ENCODE peak calls at places on chromosomes 11 and 22, in nine cellular contexts. One of them, this sample, is unnamed.

GRCh38 chr11:119518746-119519382 is 95.9 kb upstream of the THY1 start:
- DNase-seq in suprapubic skin: no peak
- DNase-seq in GM12865: peak
- DNase-seq in Calu3: no peak
- DNase-seq in upper lobe of right lung: no peak
- DNase-seq in cardiac fibroblast: peak
- DNase-seq in PC-9: peak
- DNase-seq in HFFc6: no peak
- DNase-seq in endothelial cell of umbilical vein: peak
- DNase-seq in this sample: no peak

GRCh38 chr11:34840736-34841386 is 75.3 kb downstream of the APIP start:
- DNase-seq in suprapubic skin: no peak
- DNase-seq in GM12865: peak
- DNase-seq in Calu3: peak
- DNase-seq in upper lobe of right lung: no peak
- DNase-seq in cardiac fibroblast: peak
- DNase-seq in PC-9: no peak
- DNase-seq in HFFc6: no peak
- DNase-seq in endothelial cell of umbilical vein: peak
- DNase-seq in this sample: peak

GRCh38 chr11:124402326-124402922 is 3.6 kb upstream of the OR8B3 start:
- DNase-seq in suprapubic skin: no peak
- DNase-seq in GM12865: peak
- DNase-seq in Calu3: peak
- DNase-seq in upper lobe of right lung: no peak
- DNase-seq in cardiac fibroblast: peak
- DNase-seq in PC-9: peak
- DNase-seq in HFFc6: peak
- DNase-seq in endothelial cell of umbilical vein: peak
- DNase-seq in this sample: peak

GRCh38 chr11:32426819-32427615 is 8.3 kb downstream of the WT1 start:
- DNase-seq in suprapubic skin: no peak
- DNase-seq in GM12865: no peak
- DNase-seq in Calu3: no peak
- DNase-seq in upper lobe of right lung: no peak
- DNase-seq in cardiac fibroblast: peak
- DNase-seq in PC-9: no peak
- DNase-seq in HFFc6: no peak
- DNase-seq in endothelial cell of umbilical vein: no peak
- DNase-seq in this sample: peak

GRCh38 chr22:39205344-39206021 is 39.3 kb downstream of the PDGFB start:
- DNase-seq in suprapubic skin: peak
- DNase-seq in GM12865: peak
- DNase-seq in Calu3: peak
- DNase-seq in upper lobe of right lung: peak
- DNase-seq in cardiac fibroblast: peak
- DNase-seq in PC-9: peak
- DNase-seq in HFFc6: peak
- DNase-seq in endothelial cell of umbilical vein: peak
- DNase-seq in this sample: peak

GRCh38 chr11:120893431-120894206 is 130.3 kb upstream of the TBCEL start:
- DNase-seq in suprapubic skin: no peak
- DNase-seq in GM12865: peak
- DNase-seq in Calu3: no peak
- DNase-seq in upper lobe of right lung: no peak
- DNase-seq in cardiac fibroblast: no peak
- DNase-seq in PC-9: no peak
- DNase-seq in HFFc6: no peak
- DNase-seq in endothelial cell of umbilical vein: no peak
- DNase-seq in this sample: peak

GRCh38 chr11:22703561-22703960 is 37.1 kb downstream of the GAS2 start:
- DNase-seq in suprapubic skin: no peak
- DNase-seq in GM12865: no peak
- DNase-seq in Calu3: no peak
- DNase-seq in upper lobe of right lung: no peak
- DNase-seq in cardiac fibroblast: no peak
- DNase-seq in PC-9: no peak
- DNase-seq in HFFc6: no peak
- DNase-seq in endothelial cell of umbilical vein: peak
- DNase-seq in this sample: no peak

GRCh38 chr11:9280655-9281301 is 15.6 kb upstream of the DENND5A start:
- DNase-seq in suprapubic skin: no peak
- DNase-seq in GM12865: peak
- DNase-seq in Calu3: peak
- DNase-seq in upper lobe of right lung: no peak
- DNase-seq in cardiac fibroblast: peak
- DNase-seq in PC-9: no peak
- DNase-seq in HFFc6: no peak
- DNase-seq in endothelial cell of umbilical vein: peak
- DNase-seq in this sample: peak

GRCh38 chr11:67066333-67066709 is 9.7 kb downstream of the RHOD start:
- DNase-seq in suprapubic skin: no peak
- DNase-seq in GM12865: no peak
- DNase-seq in Calu3: no peak
- DNase-seq in upper lobe of right lung: no peak
- DNase-seq in cardiac fibroblast: no peak
- DNase-seq in PC-9: no peak
- DNase-seq in HFFc6: no peak
- DNase-seq in endothelial cell of umbilical vein: no peak
- DNase-seq in this sample: no peak

GRCh38 chr11:2137202-2138071 is 1.8 kb downstream of the IGF2 start:
- DNase-seq in suprapubic skin: no peak
- DNase-seq in GM12865: no peak
- DNase-seq in Calu3: peak
- DNase-seq in upper lobe of right lung: no peak
- DNase-seq in cardiac fibroblast: peak
- DNase-seq in PC-9: peak
- DNase-seq in HFFc6: peak
- DNase-seq in endothelial cell of umbilical vein: peak
- DNase-seq in this sample: no peak

GRCh38 chr11:428295-428694 is 13.5 kb upstream of the SIGIRR start:
- DNase-seq in suprapubic skin: no peak
- DNase-seq in GM12865: no peak
- DNase-seq in Calu3: no peak
- DNase-seq in upper lobe of right lung: no peak
- DNase-seq in cardiac fibroblast: no peak
- DNase-seq in PC-9: no peak
- DNase-seq in HFFc6: no peak
- DNase-seq in endothelial cell of umbilical vein: no peak
- DNase-seq in this sample: no peak

GRCh38 chr11:122267602-122268001 is 151.6 kb upstream of the BLID start:
- DNase-seq in suprapubic skin: no peak
- DNase-seq in GM12865: no peak
- DNase-seq in Calu3: no peak
- DNase-seq in upper lobe of right lung: no peak
- DNase-seq in cardiac fibroblast: peak
- DNase-seq in PC-9: no peak
- DNase-seq in HFFc6: peak
- DNase-seq in endothelial cell of umbilical vein: no peak
- DNase-seq in this sample: no peak

GRCh38 chr11:128814856-128815705 is 52.0 kb downstream of the KCNJ1 start:
- DNase-seq in suprapubic skin: no peak
- DNase-seq in GM12865: no peak
- DNase-seq in Calu3: peak
- DNase-seq in upper lobe of right lung: no peak
- DNase-seq in cardiac fibroblast: peak
- DNase-seq in PC-9: peak
- DNase-seq in HFFc6: peak
- DNase-seq in endothelial cell of umbilical vein: no peak
- DNase-seq in this sample: no peak

GRCh38 chr11:131486937-131487336 is 116.5 kb downstream of the NTM start:
- DNase-seq in suprapubic skin: no peak
- DNase-seq in GM12865: no peak
- DNase-seq in Calu3: no peak
- DNase-seq in upper lobe of right lung: no peak
- DNase-seq in cardiac fibroblast: no peak
- DNase-seq in PC-9: no peak
- DNase-seq in HFFc6: no peak
- DNase-seq in endothelial cell of umbilical vein: no peak
- DNase-seq in this sample: no peak

DNA sequence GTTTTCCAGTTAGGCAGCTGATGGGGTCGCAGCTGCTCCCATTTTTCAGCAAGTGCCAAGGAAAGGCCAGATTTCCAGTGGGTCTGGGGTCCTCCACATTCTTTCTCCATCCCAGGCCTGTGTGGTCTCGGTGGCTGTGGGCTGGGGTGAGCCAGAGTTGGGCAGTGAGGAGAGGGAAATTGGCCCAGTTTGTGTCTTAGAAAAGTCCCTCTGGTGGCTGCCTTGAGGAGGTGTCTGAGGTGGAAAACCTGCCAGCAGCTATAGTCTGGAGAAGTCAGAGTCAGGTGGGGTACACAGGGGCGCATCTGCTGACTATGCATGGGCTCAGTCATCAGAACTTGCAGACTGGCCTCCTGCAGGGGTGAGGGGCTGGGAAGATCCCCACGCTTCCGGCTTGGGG is 30.5 kb downstream of the MRGPRD start:
- DNase-seq in suprapubic skin: no peak
- DNase-seq in GM12865: peak
- DNase-seq in Calu3: no peak
- DNase-seq in upper lobe of right lung: no peak
- DNase-seq in cardiac fibroblast: peak
- DNase-seq in PC-9: peak
- DNase-seq in HFFc6: peak
- DNase-seq in endothelial cell of umbilical vein: peak
- DNase-seq in this sample: no peak
- TF ChIP-seq CTCF in suprapubic skin: no peak
- TF ChIP-seq CTCF in GM12865: peak
- TF ChIP-seq CTCF in Calu3: no peak
- TF ChIP-seq CTCF in upper lobe of right lung: no peak
- TF ChIP-seq CTCF in cardiac fibroblast: peak
- TF ChIP-seq CTCF in PC-9: peak
- TF ChIP-seq CTCF in HFFc6: peak
- TF ChIP-seq CTCF in endothelial cell of umbilical vein: peak
- TF ChIP-seq CTCF in this sample: no peak

DNA sequence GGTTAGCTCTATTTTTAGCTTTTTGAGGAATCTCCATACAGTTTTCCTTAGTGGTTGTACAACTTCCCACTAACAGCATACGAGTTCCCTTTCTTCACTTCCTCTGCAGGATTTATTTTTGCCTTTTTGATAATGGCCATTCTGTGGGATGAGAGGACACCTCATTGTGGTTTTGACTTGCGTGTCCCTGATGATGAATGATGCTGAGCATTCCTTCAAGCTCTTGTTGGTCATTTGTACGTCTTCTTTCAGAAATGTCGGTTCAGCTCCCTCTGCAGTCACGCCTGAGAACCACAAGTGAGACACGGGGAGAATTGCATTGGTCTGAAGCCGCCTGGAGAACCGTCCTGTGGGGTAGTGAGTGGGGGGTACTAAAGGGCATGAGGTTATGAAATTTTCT is 2.0 kb upstream of the KRTAP5-10 start:
- DNase-seq in suprapubic skin: no peak
- DNase-seq in GM12865: peak
- DNase-seq in Calu3: peak
- DNase-seq in upper lobe of right lung: no peak
- DNase-seq in cardiac fibroblast: peak
- DNase-seq in PC-9: peak
- DNase-seq in HFFc6: peak
- DNase-seq in endothelial cell of umbilical vein: peak
- DNase-seq in this sample: peak
- TF ChIP-seq CTCF in suprapubic skin: no peak
- TF ChIP-seq CTCF in GM12865: peak
- TF ChIP-seq CTCF in Calu3: no peak
- TF ChIP-seq CTCF in upper lobe of right lung: peak
- TF ChIP-seq CTCF in cardiac fibroblast: peak
- TF ChIP-seq CTCF in PC-9: peak
- TF ChIP-seq CTCF in HFFc6: peak
- TF ChIP-seq CTCF in endothelial cell of umbilical vein: peak
- TF ChIP-seq CTCF in this sample: peak

DNA sequence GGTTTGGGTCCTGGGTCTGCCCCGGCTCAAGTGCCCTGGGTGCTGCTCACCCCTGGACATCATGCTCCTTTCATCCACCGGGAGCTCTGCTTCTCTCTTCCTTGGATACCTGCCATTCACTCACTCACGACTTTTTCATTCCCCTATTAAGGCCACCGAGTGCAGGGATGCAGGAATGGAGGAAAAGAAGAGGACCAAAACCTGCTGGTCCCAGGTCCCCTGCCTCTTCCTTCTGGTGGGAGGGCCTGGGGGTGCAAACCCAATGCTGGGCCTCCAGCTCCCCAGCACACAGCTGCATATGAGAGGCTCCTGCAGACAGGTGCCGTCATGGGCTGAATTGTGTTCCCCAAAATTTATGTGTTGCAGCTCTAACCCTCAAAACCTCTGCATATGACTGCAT is 36.8 kb upstream of the MYEOV start:
- DNase-seq in suprapubic skin: no peak
- DNase-seq in GM12865: no peak
- DNase-seq in Calu3: no peak
- DNase-seq in upper lobe of right lung: no peak
- DNase-seq in cardiac fibroblast: no peak
- DNase-seq in PC-9: no peak
- DNase-seq in HFFc6: no peak
- DNase-seq in endothelial cell of umbilical vein: no peak
- DNase-seq in this sample: no peak
- TF ChIP-seq CTCF in suprapubic skin: no peak
- TF ChIP-seq CTCF in GM12865: no peak
- TF ChIP-seq CTCF in Calu3: no peak
- TF ChIP-seq CTCF in upper lobe of right lung: no peak
- TF ChIP-seq CTCF in cardiac fibroblast: no peak
- TF ChIP-seq CTCF in PC-9: no peak
- TF ChIP-seq CTCF in HFFc6: no peak
- TF ChIP-seq CTCF in endothelial cell of umbilical vein: no peak
- TF ChIP-seq CTCF in this sample: no peak

GRCh38 chr11:92552942-92553341 is 328.3 kb downstream of the FAT3 start:
- DNase-seq in suprapubic skin: no peak
- DNase-seq in GM12865: no peak
- DNase-seq in Calu3: no peak
- DNase-seq in upper lobe of right lung: no peak
- DNase-seq in cardiac fibroblast: peak
- DNase-seq in PC-9: no peak
- DNase-seq in HFFc6: no peak
- DNase-seq in endothelial cell of umbilical vein: no peak
- DNase-seq in this sample: no peak
- TF ChIP-seq CTCF in suprapubic skin: no peak
- TF ChIP-seq CTCF in GM12865: no peak
- TF ChIP-seq CTCF in Calu3: no peak
- TF ChIP-seq CTCF in upper lobe of right lung: peak
- TF ChIP-seq CTCF in cardiac fibroblast: no peak
- TF ChIP-seq CTCF in PC-9: peak
- TF ChIP-seq CTCF in HFFc6: peak
- TF ChIP-seq CTCF in endothelial cell of umbilical vein: no peak
- TF ChIP-seq CTCF in this sample: no peak

GRCh38 chr22:22720201-22720723 is 75.8 kb downstream of the GGTLC2 start:
- DNase-seq in suprapubic skin: no peak
- DNase-seq in GM12865: peak
- DNase-seq in Calu3: peak
- DNase-seq in upper lobe of right lung: no peak
- DNase-seq in cardiac fibroblast: peak
- DNase-seq in PC-9: no peak
- DNase-seq in HFFc6: peak
- DNase-seq in endothelial cell of umbilical vein: peak
- DNase-seq in this sample: peak
- TF ChIP-seq CTCF in suprapubic skin: no peak
- TF ChIP-seq CTCF in GM12865: peak
- TF ChIP-seq CTCF in Calu3: peak
- TF ChIP-seq CTCF in upper lobe of right lung: peak
- TF ChIP-seq CTCF in cardiac fibroblast: peak
- TF ChIP-seq CTCF in PC-9: peak
- TF ChIP-seq CTCF in HFFc6: peak
- TF ChIP-seq CTCF in endothelial cell of umbilical vein: peak
- TF ChIP-seq CTCF in this sample: peak